ENCODE peak calls at places on chromosomes 3 and 15, in nine cellular contexts. One of them, this sample, is unnamed.

GRCh38 chr3:123157209-123157597 is 44.5 kb upstream of the SEC22A start:
- DNase-seq in K562: no peak
- DNase-seq in GM18507: no peak
- DNase-seq in GM10248: no peak
- DNase-seq in esophagus squamous epithelium: no peak
- DNase-seq in NCI-H82: no peak
- DNase-seq in fibroblast of pulmonary artery: no peak
- DNase-seq in endothelial cell: no peak
- DNase-seq in stimulated activated CD4-positive, alpha-beta T cell treated with anti-CD3 and anti-CD28 coated beads, TNF-alpha, amount 100 ng/mL, for 4 hours: no peak
- DNase-seq in this sample: no peak

GRCh38 chr15:90762109-90762508 is 45.0 kb downstream of the BLM start:
- DNase-seq in K562: no peak
- DNase-seq in GM18507: no peak
- DNase-seq in GM10248: no peak
- DNase-seq in esophagus squamous epithelium: no peak
- DNase-seq in NCI-H82: no peak
- DNase-seq in fibroblast of pulmonary artery: peak
- DNase-seq in endothelial cell: no peak
- DNase-seq in stimulated activated CD4-positive, alpha-beta T cell treated with anti-CD3 and anti-CD28 coated beads, TNF-alpha, amount 100 ng/mL, for 4 hours: no peak
- DNase-seq in this sample: peak

GRCh38 chr15:79743032-79743431 is 153.8 kb downstream of the MTHFS start:
- DNase-seq in K562: no peak
- DNase-seq in GM18507: no peak
- DNase-seq in GM10248: no peak
- DNase-seq in esophagus squamous epithelium: no peak
- DNase-seq in NCI-H82: no peak
- DNase-seq in fibroblast of pulmonary artery: no peak
- DNase-seq in endothelial cell: no peak
- DNase-seq in stimulated activated CD4-positive, alpha-beta T cell treated with anti-CD3 and anti-CD28 coated beads, TNF-alpha, amount 100 ng/mL, for 4 hours: no peak
- DNase-seq in this sample: no peak

GRCh38 chr3:179666030-179666429 is 13.2 kb downstream of the USP13 start:
- DNase-seq in K562: no peak
- DNase-seq in GM18507: no peak
- DNase-seq in GM10248: no peak
- DNase-seq in esophagus squamous epithelium: no peak
- DNase-seq in NCI-H82: peak
- DNase-seq in fibroblast of pulmonary artery: no peak
- DNase-seq in endothelial cell: no peak
- DNase-seq in stimulated activated CD4-positive, alpha-beta T cell treated with anti-CD3 and anti-CD28 coated beads, TNF-alpha, amount 100 ng/mL, for 4 hours: no peak
- DNase-seq in this sample: no peak

GRCh38 chr15:40536501-40536900 is 28.3 kb downstream of the CCDC32 start:
- DNase-seq in K562: no peak
- DNase-seq in GM18507: no peak
- DNase-seq in GM10248: no peak
- DNase-seq in esophagus squamous epithelium: no peak
- DNase-seq in NCI-H82: no peak
- DNase-seq in fibroblast of pulmonary artery: peak
- DNase-seq in endothelial cell: no peak
- DNase-seq in stimulated activated CD4-positive, alpha-beta T cell treated with anti-CD3 and anti-CD28 coated beads, TNF-alpha, amount 100 ng/mL, for 4 hours: no peak
- DNase-seq in this sample: no peak

GRCh38 chr15:89127054-89127702 is 38.9 kb downstream of the ABHD2 start:
- DNase-seq in K562: no peak
- DNase-seq in GM18507: no peak
- DNase-seq in GM10248: no peak
- DNase-seq in esophagus squamous epithelium: no peak
- DNase-seq in NCI-H82: peak
- DNase-seq in fibroblast of pulmonary artery: no peak
- DNase-seq in endothelial cell: no peak
- DNase-seq in stimulated activated CD4-positive, alpha-beta T cell treated with anti-CD3 and anti-CD28 coated beads, TNF-alpha, amount 100 ng/mL, for 4 hours: no peak
- DNase-seq in this sample: no peak

GRCh38 chr3:5022966-5023776 is 43.9 kb downstream of the BHLHE40 start:
- DNase-seq in K562: peak
- DNase-seq in GM18507: no peak
- DNase-seq in GM10248: no peak
- DNase-seq in esophagus squamous epithelium: no peak
- DNase-seq in NCI-H82: no peak
- DNase-seq in fibroblast of pulmonary artery: peak
- DNase-seq in endothelial cell: no peak
- DNase-seq in stimulated activated CD4-positive, alpha-beta T cell treated with anti-CD3 and anti-CD28 coated beads, TNF-alpha, amount 100 ng/mL, for 4 hours: no peak
- DNase-seq in this sample: peak

GRCh38 chr15:59069430-59069829 is 35.5 kb upstream of the CCNB2 start:
- DNase-seq in K562: no peak
- DNase-seq in GM18507: no peak
- DNase-seq in GM10248: no peak
- DNase-seq in esophagus squamous epithelium: no peak
- DNase-seq in NCI-H82: no peak
- DNase-seq in fibroblast of pulmonary artery: no peak
- DNase-seq in endothelial cell: no peak
- DNase-seq in stimulated activated CD4-positive, alpha-beta T cell treated with anti-CD3 and anti-CD28 coated beads, TNF-alpha, amount 100 ng/mL, for 4 hours: no peak
- DNase-seq in this sample: no peak

GRCh38 chr15:43150171-43150929 is 17.0 kb downstream of the TMEM62 start:
- DNase-seq in K562: peak
- DNase-seq in GM18507: no peak
- DNase-seq in GM10248: no peak
- DNase-seq in esophagus squamous epithelium: no peak
- DNase-seq in NCI-H82: no peak
- DNase-seq in fibroblast of pulmonary artery: peak
- DNase-seq in endothelial cell: no peak
- DNase-seq in stimulated activated CD4-positive, alpha-beta T cell treated with anti-CD3 and anti-CD28 coated beads, TNF-alpha, amount 100 ng/mL, for 4 hours: no peak
- DNase-seq in this sample: peak

GRCh38 chr3:106339551-106339950 is 470.7 kb upstream of the CBLB start:
- DNase-seq in K562: no peak
- DNase-seq in GM18507: no peak
- DNase-seq in GM10248: no peak
- DNase-seq in esophagus squamous epithelium: no peak
- DNase-seq in NCI-H82: no peak
- DNase-seq in fibroblast of pulmonary artery: peak
- DNase-seq in endothelial cell: no peak
- DNase-seq in stimulated activated CD4-positive, alpha-beta T cell treated with anti-CD3 and anti-CD28 coated beads, TNF-alpha, amount 100 ng/mL, for 4 hours: no peak
- DNase-seq in this sample: no peak

GRCh38 chr3:58657571-58658141 is 8.9 kb downstream of the FAM3D start:
- DNase-seq in K562: no peak
- DNase-seq in GM18507: no peak
- DNase-seq in GM10248: no peak
- DNase-seq in esophagus squamous epithelium: no peak
- DNase-seq in NCI-H82: no peak
- DNase-seq in fibroblast of pulmonary artery: no peak
- DNase-seq in endothelial cell: no peak
- DNase-seq in stimulated activated CD4-positive, alpha-beta T cell treated with anti-CD3 and anti-CD28 coated beads, TNF-alpha, amount 100 ng/mL, for 4 hours: no peak
- DNase-seq in this sample: no peak

GRCh38 chr15:65987100-65987499 is 117.8 kb downstream of the RAB11A start:
- DNase-seq in K562: no peak
- DNase-seq in GM18507: no peak
- DNase-seq in GM10248: no peak
- DNase-seq in esophagus squamous epithelium: no peak
- DNase-seq in NCI-H82: no peak
- DNase-seq in fibroblast of pulmonary artery: no peak
- DNase-seq in endothelial cell: no peak
- DNase-seq in stimulated activated CD4-positive, alpha-beta T cell treated with anti-CD3 and anti-CD28 coated beads, TNF-alpha, amount 100 ng/mL, for 4 hours: no peak
- DNase-seq in this sample: no peak

GRCh38 chr3:188832146-188832545 is 339.6 kb upstream of the TPRG1 start:
- DNase-seq in K562: no peak
- DNase-seq in GM18507: no peak
- DNase-seq in GM10248: no peak
- DNase-seq in esophagus squamous epithelium: no peak
- DNase-seq in NCI-H82: no peak
- DNase-seq in fibroblast of pulmonary artery: no peak
- DNase-seq in endothelial cell: no peak
- DNase-seq in stimulated activated CD4-positive, alpha-beta T cell treated with anti-CD3 and anti-CD28 coated beads, TNF-alpha, amount 100 ng/mL, for 4 hours: no peak
- DNase-seq in this sample: no peak

GRCh38 chr3:64150527-64151238 is 74.6 kb downstream of the PRICKLE2 start:
- DNase-seq in K562: no peak
- DNase-seq in GM18507: no peak
- DNase-seq in GM10248: no peak
- DNase-seq in esophagus squamous epithelium: no peak
- DNase-seq in NCI-H82: no peak
- DNase-seq in fibroblast of pulmonary artery: peak
- DNase-seq in endothelial cell: no peak
- DNase-seq in stimulated activated CD4-positive, alpha-beta T cell treated with anti-CD3 and anti-CD28 coated beads, TNF-alpha, amount 100 ng/mL, for 4 hours: no peak
- DNase-seq in this sample: peak

GRCh38 chr3:116667324-116667723 is 42.3 kb upstream of the TUSC7 start:
- DNase-seq in K562: no peak
- DNase-seq in GM18507: no peak
- DNase-seq in GM10248: no peak
- DNase-seq in esophagus squamous epithelium: no peak
- DNase-seq in NCI-H82: no peak
- DNase-seq in fibroblast of pulmonary artery: no peak
- DNase-seq in endothelial cell: no peak
- DNase-seq in stimulated activated CD4-positive, alpha-beta T cell treated with anti-CD3 and anti-CD28 coated beads, TNF-alpha, amount 100 ng/mL, for 4 hours: no peak
- DNase-seq in this sample: no peak

GRCh38 chr15:60727661-60728060 is 248.7 kb upstream of the ICE2 start:
- DNase-seq in K562: no peak
- DNase-seq in GM18507: no peak
- DNase-seq in GM10248: no peak
- DNase-seq in esophagus squamous epithelium: no peak
- DNase-seq in NCI-H82: no peak
- DNase-seq in fibroblast of pulmonary artery: no peak
- DNase-seq in endothelial cell: no peak
- DNase-seq in stimulated activated CD4-positive, alpha-beta T cell treated with anti-CD3 and anti-CD28 coated beads, TNF-alpha, amount 100 ng/mL, for 4 hours: no peak
- DNase-seq in this sample: no peak

GRCh38 chr3:188578579-188579363 is 424.8 kb downstream of the LPP start:
- DNase-seq in K562: no peak
- DNase-seq in GM18507: no peak
- DNase-seq in GM10248: no peak
- DNase-seq in esophagus squamous epithelium: no peak
- DNase-seq in NCI-H82: no peak
- DNase-seq in fibroblast of pulmonary artery: peak
- DNase-seq in endothelial cell: no peak
- DNase-seq in stimulated activated CD4-positive, alpha-beta T cell treated with anti-CD3 and anti-CD28 coated beads, TNF-alpha, amount 100 ng/mL, for 4 hours: no peak
- DNase-seq in this sample: peak

GRCh38 chr3:72232777-72233176 is 447.8 kb upstream of the PROK2 start:
- DNase-seq in K562: no peak
- DNase-seq in GM18507: no peak
- DNase-seq in GM10248: no peak
- DNase-seq in esophagus squamous epithelium: no peak
- DNase-seq in NCI-H82: peak
- DNase-seq in fibroblast of pulmonary artery: no peak
- DNase-seq in endothelial cell: no peak
- DNase-seq in stimulated activated CD4-positive, alpha-beta T cell treated with anti-CD3 and anti-CD28 coated beads, TNF-alpha, amount 100 ng/mL, for 4 hours: no peak
- DNase-seq in this sample: no peak

GRCh38 chr15:97977734-97978133 is 17.2 kb downstream of the ARRDC4 start:
- DNase-seq in K562: no peak
- DNase-seq in GM18507: no peak
- DNase-seq in GM10248: no peak
- DNase-seq in esophagus squamous epithelium: no peak
- DNase-seq in NCI-H82: peak
- DNase-seq in fibroblast of pulmonary artery: no peak
- DNase-seq in endothelial cell: no peak
- DNase-seq in stimulated activated CD4-positive, alpha-beta T cell treated with anti-CD3 and anti-CD28 coated beads, TNF-alpha, amount 100 ng/mL, for 4 hours: no peak
- DNase-seq in this sample: no peak

GRCh38 chr15:60682615-60683014 is 203.7 kb upstream of the ICE2 start:
- DNase-seq in K562: no peak
- DNase-seq in GM18507: no peak
- DNase-seq in GM10248: no peak
- DNase-seq in esophagus squamous epithelium: no peak
- DNase-seq in NCI-H82: no peak
- DNase-seq in fibroblast of pulmonary artery: no peak
- DNase-seq in endothelial cell: no peak
- DNase-seq in stimulated activated CD4-positive, alpha-beta T cell treated with anti-CD3 and anti-CD28 coated beads, TNF-alpha, amount 100 ng/mL, for 4 hours: no peak
- DNase-seq in this sample: no peak

GRCh38 chr3:26559252-26559651 is 63.3 kb upstream of the LRRC3B start:
- DNase-seq in K562: no peak
- DNase-seq in GM18507: no peak
- DNase-seq in GM10248: no peak
- DNase-seq in esophagus squamous epithelium: no peak
- DNase-seq in NCI-H82: no peak
- DNase-seq in fibroblast of pulmonary artery: no peak
- DNase-seq in endothelial cell: no peak
- DNase-seq in stimulated activated CD4-positive, alpha-beta T cell treated with anti-CD3 and anti-CD28 coated beads, TNF-alpha, amount 100 ng/mL, for 4 hours: no peak
- DNase-seq in this sample: no peak

GRCh38 chr3:43894176-43895049 is 203.7 kb downstream of the ABHD5 start:
- DNase-seq in K562: peak
- DNase-seq in GM18507: peak
- DNase-seq in GM10248: peak
- DNase-seq in esophagus squamous epithelium: no peak
- DNase-seq in NCI-H82: peak
- DNase-seq in fibroblast of pulmonary artery: peak
- DNase-seq in endothelial cell: peak
- DNase-seq in stimulated activated CD4-positive, alpha-beta T cell treated with anti-CD3 and anti-CD28 coated beads, TNF-alpha, amount 100 ng/mL, for 4 hours: no peak
- DNase-seq in this sample: peak

GRCh38 chr15:48358681-48359152 is 27.5 kb downstream of the DUT start:
- DNase-seq in K562: no peak
- DNase-seq in GM18507: no peak
- DNase-seq in GM10248: no peak
- DNase-seq in esophagus squamous epithelium: no peak
- DNase-seq in NCI-H82: no peak
- DNase-seq in fibroblast of pulmonary artery: peak
- DNase-seq in endothelial cell: no peak
- DNase-seq in stimulated activated CD4-positive, alpha-beta T cell treated with anti-CD3 and anti-CD28 coated beads, TNF-alpha, amount 100 ng/mL, for 4 hours: no peak
- DNase-seq in this sample: peak

GRCh38 chr3:151896662-151897012 is 23.2 kb downstream of the SUCNR1 start:
- DNase-seq in K562: no peak
- DNase-seq in GM18507: no peak
- DNase-seq in GM10248: no peak
- DNase-seq in esophagus squamous epithelium: no peak
- DNase-seq in NCI-H82: no peak
- DNase-seq in fibroblast of pulmonary artery: no peak
- DNase-seq in endothelial cell: no peak
- DNase-seq in stimulated activated CD4-positive, alpha-beta T cell treated with anti-CD3 and anti-CD28 coated beads, TNF-alpha, amount 100 ng/mL, for 4 hours: no peak
- DNase-seq in this sample: no peak

GRCh38 chr3:71498053-71498452 is 85.5 kb downstream of the FOXP1 start:
- DNase-seq in K562: no peak
- DNase-seq in GM18507: no peak
- DNase-seq in GM10248: no peak
- DNase-seq in esophagus squamous epithelium: no peak
- DNase-seq in NCI-H82: no peak
- DNase-seq in fibroblast of pulmonary artery: no peak
- DNase-seq in endothelial cell: no peak
- DNase-seq in stimulated activated CD4-positive, alpha-beta T cell treated with anti-CD3 and anti-CD28 coated beads, TNF-alpha, amount 100 ng/mL, for 4 hours: no peak
- DNase-seq in this sample: peak

GRCh38 chr3:11071096-11071755 is 78.7 kb downstream of the SLC6A1 start:
- DNase-seq in K562: no peak
- DNase-seq in GM18507: no peak
- DNase-seq in GM10248: no peak
- DNase-seq in esophagus squamous epithelium: no peak
- DNase-seq in NCI-H82: no peak
- DNase-seq in fibroblast of pulmonary artery: no peak
- DNase-seq in endothelial cell: no peak
- DNase-seq in stimulated activated CD4-positive, alpha-beta T cell treated with anti-CD3 and anti-CD28 coated beads, TNF-alpha, amount 100 ng/mL, for 4 hours: no peak
- DNase-seq in this sample: no peak

GRCh38 chr15:85621096-85621495 is 173.6 kb downstream of the KLHL25 start:
- DNase-seq in K562: no peak
- DNase-seq in GM18507: no peak
- DNase-seq in GM10248: no peak
- DNase-seq in esophagus squamous epithelium: no peak
- DNase-seq in NCI-H82: no peak
- DNase-seq in fibroblast of pulmonary artery: no peak
- DNase-seq in endothelial cell: no peak
- DNase-seq in stimulated activated CD4-positive, alpha-beta T cell treated with anti-CD3 and anti-CD28 coated beads, TNF-alpha, amount 100 ng/mL, for 4 hours: no peak
- DNase-seq in this sample: no peak

This sample was measured in mesenchymal stem cell.